ENCODE peak calls at places on chromosomes 6 and 20, in four cellular contexts. U is upper lobe of left lung, I is breast epithelium, X is transverse colon. K is an unnamed sample.

GRCh38 chr6:110949679-110950285 is 8.7 kb upstream of the GTF3C6 start:
- DNase-seq in U (no peak), X (no peak), I (no peak), K (no peak)

GRCh38 chr6:11934638-11935037 is 77.5 kb upstream of the HIVEP1 start:
- DNase-seq in X (no peak), I (no peak), U (no peak), K (no peak)

GRCh38 chr6:32046450-32047083 is 8.4 kb downstream of the CYP21A2 start:
- DNase-seq in I (no peak), U (no peak), X (no peak), K (no peak)

GRCh38 chr6:33165581-33166258 is 26.5 kb downstream of the COL11A2 start:
- DNase-seq in I (no peak), X (no peak), U (no peak), K (no peak)

GRCh38 chr20:62953839-62954703 is 1.6 kb downstream of the SLC17A9 start:
- DNase-seq in U (peak; percentile 88), I (peak; percentile 53), X (peak; percentile 77), K (peak; percentile 95)

GRCh38 chr6:116764961-116765841 is at the start of gene FAM162B:
- DNase-seq in U (no peak), I (no peak), X (peak; percentile 8), K (no peak)

GRCh38 chr6:56101141-56101553 is 146.2 kb downstream of the COL21A1 start:
- DNase-seq in I (no peak), U (peak; percentile 32), X (no peak), K (no peak)

GRCh38 chr6:20954325-20954724 is 420.1 kb downstream of the CDKAL1 start:
- DNase-seq in X (no peak), U (no peak), I (no peak), K (no peak)

GRCh38 chr6:122429328-122429727 is 29.9 kb downstream of the HSF2 start:
- DNase-seq in I (no peak), X (no peak), U (no peak), K (no peak)

GRCh38 chr6:28816909-28817807 is 106.6 kb downstream of the TRIM27 start:
- DNase-seq in X (no peak), U (no peak), I (no peak), K (peak; percentile 36)

GRCh38 chr6:55445648-55446204 is 118.5 kb downstream of the GFRAL start:
- DNase-seq in I (no peak), X (no peak), U (no peak), K (no peak)

GRCh38 chr6:52984247-52984646 is 10.8 kb downstream of the GSTA4 start:
- DNase-seq in X (no peak), U (no peak), I (no peak), K (no peak)

GRCh38 chr6:132491303-132491702 is 21.6 kb downstream of the STX7 start:
- DNase-seq in X (no peak), U (no peak), I (no peak), K (no peak)

GRCh38 chr20:48292806-48293205 is 507.5 kb upstream of the SULF2 start:
- DNase-seq in X (no peak), U (no peak), I (no peak), K (no peak)

GRCh38 chr6:112466378-112467151 is 119.4 kb downstream of the RFPL4B start:
- DNase-seq in I (no peak), X (no peak), U (no peak), K (no peak)

GRCh38 chr6:74598473-74599393 is 607.1 kb downstream of the COL12A1 start:
- DNase-seq in I (no peak), U (no peak), X (no peak), K (peak; percentile 35)

GRCh38 chr6:142009647-142010046 is 123.1 kb upstream of the GJE1 start:
- DNase-seq in U (no peak), I (no peak), X (no peak), K (no peak)

GRCh38 chr6:136347847-136348246 is 58.2 kb upstream of the BCLAF1 start:
- DNase-seq in I (no peak), U (peak; percentile 87), X (no peak), K (no peak)

GRCh38 chr20:63787302-63787701 is 43.8 kb downstream of the ZBTB46 start:
- DNase-seq in X (no peak), I (no peak), U (no peak), K (no peak)

GRCh38 chr6:110741517-110741916 is 73.8 kb downstream of the CDK19 start:
- DNase-seq in U (no peak), I (no peak), X (no peak), K (no peak)

GRCh38 chr20:64220891-64221527 is 34.5 kb upstream of the PCMTD2 start:
- DNase-seq in U (no peak), X (no peak), I (no peak), K (no peak)

GRCh38 chr6:167472876-167473275 is 148.0 kb downstream of the TTLL2 start:
- DNase-seq in U (no peak), I (no peak), X (no peak), K (no peak)

GRCh38 chr20:46036370-46036769 is 7.4 kb downstream of the SLC12A5 start:
- DNase-seq in U (no peak), X (no peak), I (no peak), K (no peak)

GRCh38 chr20:51014797-51015722 is 7.8 kb downstream of the KCNG1 start:
- DNase-seq in X (peak; percentile 61), I (no peak), U (no peak), K (no peak)

GRCh38 chr6:150857062-150857905 is 8.2 kb upstream of the MTHFD1L start:
- DNase-seq in I (peak; percentile 42), X (no peak), U (no peak), K (no peak)

GRCh38 chr20:44222969-44223368 is 12.4 kb upstream of the OSER1 start:
- DNase-seq in U (no peak), X (no peak), I (no peak), K (no peak)

GRCh38 chr6:37784585-37784967 is 35.0 kb upstream of the ZFAND3 start:
- DNase-seq in X (no peak), I (no peak), U (no peak), K (no peak)

GRCh38 chr20:46757754-46758678 is 48.6 kb downstream of the SLC2A10 start:
- DNase-seq in I (peak; percentile 53), X (peak; percentile 51), U (peak; percentile 48), K (peak; percentile 55)

GRCh38 chr6:122042851-122043250 is 356.6 kb upstream of the HSF2 start:
- DNase-seq in U (no peak), I (no peak), X (no peak), K (no peak)

GRCh38 chr20:51573576-51574243 is 31.2 kb upstream of the NFATC2 start:
- DNase-seq in X (no peak), U (no peak), I (peak; percentile 66), K (no peak)

GRCh38 chr6:123036663-123037062 is 40.6 kb downstream of the CLVS2 start:
- DNase-seq in I (no peak), U (no peak), X (no peak), K (no peak)

GRCh38 chr20:47981242-47981641 is 196.0 kb upstream of the SULF2 start:
- DNase-seq in I (no peak), U (no peak), X (no peak), K (no peak)

GRCh38 chr20:11267131-11267761 is 593.4 kb upstream of the JAG1 start:
- DNase-seq in U (no peak), I (no peak), X (no peak), K (peak; percentile 23)

GRCh38 chr6:52547647-52548352 is 29.1 kb downstream of the TRAM2 start:
- DNase-seq in X (peak; percentile 66), U (no peak), I (no peak), K (no peak)

GRCh38 chr6:132087391-132087790 is 136.2 kb upstream of the CCN2 start:
- DNase-seq in X (no peak), I (no peak), U (no peak), K (no peak)

GRCh38 chr20:1469306-1469905 is 2.8 kb upstream of the NSFL1C start:
- DNase-seq in U (no peak), I (no peak), X (no peak), K (no peak)

GRCh38 chr6:130776287-130776925 is 50.8 kb upstream of the SMLR1 start:
- DNase-seq in I (no peak), X (no peak), U (no peak), K (peak; percentile 26)
- TF ChIP-seq POLR2AphosphoS5 in I (no peak), X (no peak), U (no peak), K (no peak)

GRCh38 chr20:32543570-32544259 is 41.4 kb downstream of the NOL4L start:
- DNase-seq in U (no peak), I (no peak), X (no peak), K (no peak)
- TF ChIP-seq POLR2AphosphoS5 in U (no peak), I (no peak), X (no peak), K (no peak)

GRCh38 chr20:61733891-61734732 is 331.6 kb downstream of the TAF4 start:
- DNase-seq in U (no peak), X (no peak), I (no peak), K (no peak)

GRCh38 chr20:61732511-61733210 is 333.0 kb downstream of the TAF4 start:
- DNase-seq in X (no peak), I (no peak), U (no peak), K (no peak)

GRCh38 chr20:61733216-61733615 is 332.5 kb downstream of the TAF4 start:
- DNase-seq in I (no peak), X (no peak), U (no peak), K (no peak)

GRCh38 chr20:61730631-61731362 is 334.9 kb downstream of the TAF4 start:
- DNase-seq in I (no peak), U (no peak), X (no peak), K (no peak)

GRCh38 chr20:61731363-61732181 is 334.1 kb downstream of the TAF4 start:
- DNase-seq in U (no peak), X (no peak), I (no peak), K (no peak)
- TF ChIP-seq POLR2AphosphoS5 in U (no peak), X (no peak), I (no peak), K (no peak)

GRCh38 chr6:125784365-125784764 is 6.4 kb upstream of the NCOA7 start:
- DNase-seq in I (no peak), U (no peak), X (no peak), K (no peak)

GRCh38 chr6:125780540-125781306 is 10.0 kb upstream of the NCOA7 start:
- DNase-seq in I (peak; percentile 34), U (peak; percentile 57), X (peak; percentile 58), K (no peak)

GRCh38 chr6:125781307-125781868 is 9.4 kb upstream of the NCOA7 start:
- DNase-seq in X (peak; percentile 37), I (no peak), U (peak; percentile 66), K (no peak)

GRCh38 chr6:125779924-125780539 is 10.7 kb upstream of the NCOA7 start:
- DNase-seq in I (peak; percentile 88), X (peak; percentile 85), U (peak; percentile 72), K (peak; percentile 41)
- TF ChIP-seq POLR2AphosphoS5 in I (peak; percentile 94), X (peak; percentile 33), U (peak; percentile 68), K (no peak)

DNA sequence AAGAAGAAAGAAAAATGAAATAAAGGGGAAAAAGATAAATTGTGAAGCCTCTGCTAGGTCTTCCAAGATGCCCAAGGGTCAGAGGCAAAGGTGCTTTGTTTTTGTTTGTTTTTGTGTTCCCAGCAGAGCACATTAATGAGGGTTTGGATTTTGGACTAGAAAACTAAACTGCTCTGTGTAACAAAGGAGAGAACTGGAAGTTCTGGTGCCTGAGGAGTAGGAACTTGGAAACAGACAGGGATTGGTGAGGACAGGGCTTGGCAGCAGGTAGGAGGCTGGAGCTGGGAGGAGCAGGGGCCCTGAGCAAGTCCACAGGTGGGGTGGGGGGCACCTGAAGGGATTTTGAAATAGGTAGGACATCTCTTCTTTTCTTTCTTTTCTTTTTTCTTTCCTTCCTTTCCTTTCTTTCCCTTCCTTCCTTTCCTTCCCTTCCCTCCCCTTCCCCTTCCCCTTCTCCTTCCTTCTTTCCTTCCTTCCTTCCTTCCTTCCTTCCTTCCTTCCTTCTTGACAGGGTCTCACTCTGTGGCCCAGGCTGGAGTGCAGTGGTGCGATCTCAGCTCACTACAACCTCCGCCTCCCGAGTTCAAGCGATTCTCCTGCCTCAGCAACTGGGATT is 15.3 kb upstream of the ABRACL start:
- DNase-seq in U (no peak), X (no peak), I (no peak), K (no peak)
- TF ChIP-seq POLR2AphosphoS5 in U (no peak), X (no peak), I (no peak), K (no peak)

K was measured in GM12891.